ENCODE peak calls at places on chromosomes 5 and 9, in five cellular contexts. U is CD4-positive, alpha-beta T cell; M is esophagus squamous epithelium; A is psoas muscle; J is dorsolateral prefrontal cortex. F is an unnamed sample.

GRCh38 chr5:28269978-28270377 is 1231.6 kb upstream of the CDH9 start:
- DNase-seq in U (no peak), M (no peak), A (no peak), J (no peak), F (no peak)

GRCh38 chr9:127123239-127123935 is 952 bp upstream of the ANGPTL2 start:
- DNase-seq in U (no peak), M (no peak), A (no peak), J (no peak), F (no peak)

GRCh38 chr9:136545065-136545965 is 533 bp downstream of the NOTCH1 start:
- DNase-seq in U (peak), M (no peak), A (no peak), J (no peak), F (peak)

GRCh38 chr9:17490110-17490509 is 88.8 kb upstream of the SH3GL2 start:
- DNase-seq in U (no peak), M (no peak), A (no peak), J (no peak), F (no peak)

GRCh38 chr9:92970467-92970923 is 23.2 kb downstream of the FGD3 start:
- DNase-seq in U (no peak), M (no peak), A (no peak), J (no peak), F (peak)

GRCh38 chr9:133576591-133577462 is 32.4 kb downstream of the FAM163B start:
- DNase-seq in U (no peak), M (no peak), A (no peak), J (no peak), F (no peak)

GRCh38 chr9:35398651-35399335 is 91.1 kb upstream of the RUSC2 start:
- DNase-seq in U (no peak), M (no peak), A (no peak), J (no peak), F (no peak)

GRCh38 chr5:144404672-144405071 is 234.0 kb downstream of the KCTD16 start:
- DNase-seq in U (no peak), M (no peak), A (no peak), J (no peak), F (no peak)

GRCh38 chr5:124692950-124693349 is 53.5 kb downstream of the ZNF608 start:
- DNase-seq in U (no peak), M (no peak), A (no peak), J (no peak), F (no peak)

GRCh38 chr9:70491798-70492736 is 77.6 kb upstream of the KLF9 start:
- DNase-seq in U (no peak), M (no peak), A (no peak), J (no peak), F (no peak)

GRCh38 chr9:135990468-135991429 is 29.6 kb upstream of the UBAC1 start:
- DNase-seq in U (peak), M (peak), A (peak), J (no peak), F (peak)

GRCh38 chr5:170745481-170746061 is 38.0 kb upstream of the GABRP start:
- DNase-seq in U (no peak), M (no peak), A (no peak), J (no peak), F (peak)

GRCh38 chr9:112544477-112544876 is 57.9 kb downstream of the KIAA1958 start:
- DNase-seq in U (no peak), M (no peak), A (no peak), J (no peak), F (no peak)

GRCh38 chr5:80181618-80182211 is 74.1 kb downstream of the SERINC5 start:
- DNase-seq in U (peak), M (no peak), A (no peak), J (no peak), F (no peak)

GRCh38 chr9:1939466-1939865 is 75.7 kb upstream of the SMARCA2 start:
- DNase-seq in U (no peak), M (no peak), A (no peak), J (no peak), F (peak)

GRCh38 chr9:138077898-138078540 is 200.4 kb downstream of the CACNA1B start:
- DNase-seq in U (no peak), M (no peak), A (no peak), J (no peak), F (no peak)

GRCh38 chr5:10637944-10638343 is 74.1 kb downstream of the ANKRD33B start:
- DNase-seq in U (no peak), M (no peak), A (no peak), J (no peak), F (no peak)
- TF ChIP-seq CTCF in U (no peak), M (no peak), A (no peak), J (no peak), F (no peak)

GRCh38 chr5:136016945-136017530 is 11.8 kb upstream of the TGFBI start:
- DNase-seq in U (no peak), M (no peak), A (peak), J (peak), F (no peak)
- TF ChIP-seq CTCF in U (no peak), M (no peak), A (no peak), J (no peak), F (no peak)

DNA sequence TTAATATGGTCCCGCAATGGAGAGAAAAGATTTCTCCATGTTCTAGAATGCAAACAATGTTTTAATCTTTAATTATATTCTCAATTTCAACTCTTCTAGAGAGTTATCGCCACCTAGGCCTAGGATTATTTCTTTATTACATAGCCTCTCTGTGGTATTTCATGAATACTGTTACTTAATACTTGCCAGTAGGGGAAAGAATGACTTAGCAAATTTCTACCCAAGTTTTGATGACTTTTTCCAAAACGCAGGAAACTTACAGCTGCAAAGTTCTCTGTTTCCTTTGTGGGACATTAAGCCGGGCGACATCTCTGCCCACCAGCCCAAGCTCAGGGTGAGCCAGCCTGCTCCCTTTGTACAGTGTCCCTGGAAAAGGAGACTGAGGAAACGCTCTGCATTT is 73.8 kb downstream of the MED27 start:
- DNase-seq in U (no peak), M (no peak), A (no peak), J (no peak), F (no peak)
- TF ChIP-seq CTCF in U (no peak), M (no peak), A (no peak), J (no peak), F (no peak)

DNA sequence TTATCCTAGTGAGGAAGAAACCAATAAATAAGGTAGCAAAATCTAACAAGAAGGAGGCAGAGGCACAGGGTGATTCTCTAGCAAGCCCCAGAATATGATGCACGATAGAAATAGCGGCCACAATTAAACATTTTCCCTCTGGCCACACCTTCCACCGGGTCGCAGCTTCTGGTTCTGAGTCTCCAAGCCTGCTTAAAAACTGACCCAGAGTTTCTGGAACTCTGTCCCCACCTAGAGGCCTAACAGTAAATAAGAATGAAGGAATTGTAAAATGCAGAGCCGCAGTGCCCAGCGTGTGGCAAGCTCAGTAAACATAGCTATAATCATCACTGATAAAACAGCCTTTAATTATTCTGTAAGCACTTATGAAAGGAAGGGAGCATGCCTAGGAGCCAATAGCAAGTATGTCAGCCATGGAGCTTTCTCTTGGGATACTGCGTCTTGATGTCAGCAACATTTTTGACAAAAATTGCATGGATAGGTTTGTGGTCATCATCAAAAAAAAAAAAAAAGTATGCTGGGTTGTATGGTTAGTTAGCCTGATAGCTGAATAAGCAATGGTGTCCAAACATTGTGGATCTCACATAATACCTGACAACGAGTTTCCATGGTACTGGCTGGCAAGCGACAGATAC is 465.5 kb downstream of the DNAH5 start:
- DNase-seq in U (no peak), M (no peak), A (no peak), J (peak), F (peak)
- TF ChIP-seq CTCF in U (no peak), M (peak), A (no peak), J (peak), F (no peak)

F was measured in GM13976.